ENCODE peak calls at places on chromosomes 2 and 18, in eight cellular contexts. U, T, A, Q, S, G, J and D are unnamed samples.
A peak's percentile ranks its signal among the peaks of the same experiment; 100 is the strongest.

GRCh38 chr2:162056796-162057399 is 17.1 kb downstream of the DPP4 start:
- DNase-seq in U (no peak), T (no peak), A (no peak), Q (no peak), S (no peak), G (no peak), J (no peak), D (no peak)

GRCh38 chr2:151361674-151362380 is 4.4 kb downstream of the TNFAIP6 start:
- DNase-seq in U (no peak), T (no peak), A (no peak), Q (no peak), S (no peak), G (no peak), J (no peak), D (no peak)

GRCh38 chr18:25019946-25020345 is 332.0 kb downstream of the ZNF521 start:
- DNase-seq in U (no peak), T (no peak), A (no peak), Q (no peak), S (no peak), G (no peak), J (no peak), D (no peak)

GRCh38 chr18:76495435-76496199 is 575 bp upstream of the ZNF516 start:
- DNase-seq in U (no peak), T (peak; percentile 52), A (peak; percentile 86), Q (peak; percentile 72), S (peak; percentile 77), G (peak; percentile 76), J (peak; percentile 54), D (no peak)

GRCh38 chr2:162490052-162490717 is 146.3 kb downstream of the GCA start:
- DNase-seq in U (no peak), T (no peak), A (no peak), Q (no peak), S (no peak), G (no peak), J (no peak), D (no peak)

GRCh38 chr2:236209535-236209934 is 41.3 kb upstream of the GBX2 start:
- DNase-seq in U (no peak), T (no peak), A (no peak), Q (no peak), S (no peak), G (no peak), J (no peak), D (no peak)

GRCh38 chr2:31877008-31877407 is 133.8 kb downstream of the MEMO1 start:
- DNase-seq in U (no peak), T (no peak), A (no peak), Q (no peak), S (no peak), G (no peak), J (no peak), D (no peak)

GRCh38 chr2:186891219-186891621 is 42.2 kb upstream of the ZSWIM2 start:
- DNase-seq in U (peak; percentile 13), T (no peak), A (no peak), Q (no peak), S (no peak), G (no peak), J (no peak), D (no peak)

GRCh38 chr2:32006992-32007391 is 3.8 kb downstream of the MEMO1 start:
- DNase-seq in U (no peak), T (no peak), A (no peak), Q (no peak), S (no peak), G (no peak), J (no peak), D (no peak)

GRCh38 chr2:18901255-18901654 is 311.9 kb upstream of the NT5C1B start:
- DNase-seq in U (no peak), T (no peak), A (no peak), Q (no peak), S (no peak), G (peak; percentile 29), J (no peak), D (no peak)

GRCh38 chr18:48933578-48934399 is 17.0 kb downstream of the SMAD7 start:
- DNase-seq in U (no peak), T (no peak), A (no peak), Q (no peak), S (no peak), G (no peak), J (no peak), D (no peak)

GRCh38 chr2:54482725-54483124 is 26.6 kb downstream of the SPTBN1 start:
- DNase-seq in U (peak; percentile 58), T (peak; percentile 86), A (no peak), Q (no peak), S (peak; percentile 75), G (peak; percentile 77), J (no peak), D (no peak)

GRCh38 chr18:27413495-27414401 is 228.6 kb upstream of the CHST9 start:
- DNase-seq in U (no peak), T (peak; percentile 68), A (no peak), Q (no peak), S (peak; percentile 72), G (no peak), J (no peak), D (peak; percentile 74)

GRCh38 chr18:13616041-13616440 is 110.3 kb downstream of the FAM210A start:
- DNase-seq in U (no peak), T (no peak), A (no peak), Q (no peak), S (no peak), G (no peak), J (no peak), D (no peak)

GRCh38 chr2:88669371-88670214 is 21.9 kb upstream of the RPIA start:
- DNase-seq in U (no peak), T (peak; percentile 27), A (no peak), Q (peak; percentile 74), S (no peak), G (peak; percentile 46), J (peak; percentile 32), D (peak; percentile 28)

GRCh38 chr2:189500456-189501160 is 59.3 kb downstream of the WDR75 start:
- DNase-seq in U (no peak), T (no peak), A (no peak), Q (no peak), S (no peak), G (no peak), J (no peak), D (no peak)

GRCh38 chr2:234514099-234514498 is 17.2 kb upstream of the ARL4C start:
- DNase-seq in U (no peak), T (no peak), A (no peak), Q (no peak), S (no peak), G (no peak), J (no peak), D (no peak)

GRCh38 chr2:190181066-190181681 is 118.6 kb upstream of the MSTN start:
- DNase-seq in U (no peak), T (no peak), A (no peak), Q (no peak), S (no peak), G (no peak), J (no peak), D (no peak)

GRCh38 chr18:38243291-38243690 is 677.7 kb upstream of the CELF4 start:
- DNase-seq in U (no peak), T (no peak), A (no peak), Q (no peak), S (no peak), G (no peak), J (no peak), D (no peak)

GRCh38 chr2:113848758-113849460 is 41.0 kb upstream of the ACTR3 start:
- DNase-seq in U (no peak), T (peak; percentile 16), A (no peak), Q (no peak), S (no peak), G (no peak), J (no peak), D (no peak)

GRCh38 chr2:111116843-111117665 is 3.7 kb upstream of the BCL2L11 start:
- DNase-seq in U (peak; percentile 11), T (peak; percentile 81), A (peak; percentile 90), Q (peak; percentile 82), S (peak; percentile 81), G (peak; percentile 78), J (peak; percentile 80), D (peak; percentile 37)
- TF ChIP-seq CTCF in U (peak; percentile 93), T (peak; percentile 94), A (peak; percentile 67), Q (peak; percentile 89), S (peak; percentile 72), G (peak; percentile 90), J (peak; percentile 95), D (peak; percentile 97)

GRCh38 chr2:227816507-227817274 is 3.0 kb downstream of the CCL20 start:
- DNase-seq in U (no peak), T (peak; percentile 68), A (no peak), Q (no peak), S (no peak), G (no peak), J (no peak), D (peak; percentile 15)

GRCh38 chr2:227813562-227814353 is at the start of gene CCL20:
- DNase-seq in U (no peak), T (no peak), A (no peak), Q (no peak), S (no peak), G (no peak), J (no peak), D (no peak)

GRCh38 chr2:227812001-227812400 is 1.6 kb upstream of the CCL20 start:
- DNase-seq in U (no peak), T (no peak), A (no peak), Q (no peak), S (no peak), G (no peak), J (no peak), D (no peak)

GRCh38 chr2:227815066-227815465 is 1.4 kb downstream of the CCL20 start:
- DNase-seq in U (no peak), T (no peak), A (no peak), Q (no peak), S (no peak), G (no peak), J (no peak), D (no peak)

GRCh38 chr2:227813229-227813561 is 447 bp upstream of the CCL20 start:
- DNase-seq in U (no peak), T (no peak), A (no peak), Q (no peak), S (no peak), G (no peak), J (no peak), D (no peak)
- H3K4me3 ChIP-seq in U (no peak overlapping the region), T (no peak overlapping the region), A (no peak overlapping the region), Q (no peak overlapping the region), S (no peak overlapping the region), G (no peak overlapping the region), J (no peak overlapping the region), D (no peak overlapping the region)

DNA sequence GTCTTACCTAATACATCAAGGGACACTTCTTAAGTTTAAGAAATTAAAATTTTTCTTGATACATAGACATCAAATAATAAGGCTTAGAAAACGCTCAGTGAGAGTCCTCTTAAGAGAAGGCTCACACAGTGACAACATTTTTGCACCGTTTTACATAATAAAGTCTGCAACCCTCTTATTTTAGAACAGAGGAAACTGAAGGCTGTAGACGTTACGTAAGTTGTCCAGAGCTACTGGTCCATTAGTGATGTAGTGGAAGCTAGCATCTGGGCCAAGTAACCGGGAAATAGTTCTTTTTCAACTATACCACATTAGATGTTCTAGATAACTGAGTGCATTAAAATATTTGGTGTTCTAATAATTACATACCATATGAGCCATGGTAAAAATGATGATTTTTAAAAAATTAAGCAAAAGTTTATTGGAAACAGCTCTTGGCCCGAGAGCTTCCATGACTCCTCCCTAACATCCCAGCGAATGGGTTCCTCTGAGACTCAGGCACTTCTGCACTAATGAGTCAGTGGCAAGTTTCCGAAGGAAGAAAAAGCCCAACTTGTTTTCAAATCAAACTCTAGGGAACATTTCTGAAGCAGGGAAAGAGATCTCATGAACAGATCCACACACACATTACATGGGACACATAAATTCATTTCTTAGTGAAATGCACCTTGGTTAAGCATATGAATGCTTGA is 232.6 kb upstream of the PXDN start:
- DNase-seq in U (no peak), T (peak; percentile 56), A (no peak), Q (no peak), S (peak; percentile 30), G (no peak), J (no peak), D (no peak)
- TF ChIP-seq CTCF in U (no peak), T (no peak), A (no peak), Q (no peak), S (no peak), G (no peak), J (no peak), D (no peak)

GRCh38 chr2:157596992-157597681 is 31.5 kb downstream of the ACVR1C start:
- DNase-seq in U (no peak), T (peak; percentile 23), A (peak; percentile 80), Q (no peak), S (peak; percentile 60), G (no peak), J (peak; percentile 44), D (no peak)
- H3K4me3 ChIP-seq in U (peak overlapping the region; percentile 20), T (no peak overlapping the region), A (peak overlapping the region; percentile 20), Q (no peak overlapping the region), S (no peak overlapping the region), G (no peak overlapping the region), J (no peak overlapping the region), D (peak overlapping the region; percentile 5)